ENCODE peak calls at places on chromosome 5, in five cellular contexts. N is brain pericyte; O is stimulated activated CD8-positive, alpha-beta memory T cell treated with anti-CD3 and anti-CD28 coated beads, Interleukin-7, amount 100 ng/mL, for 24 hours; V is neural crest cell; K is ELR. Q is an unnamed sample.

GRCh38 chr5:143154495-143155375 is 248.8 kb downstream of the NR3C1 start:
- DNase-seq in N (no peak), O (no peak), V (no peak), K (peak; percentile 74), Q (no peak)

GRCh38 chr5:165495829-165496380 is 1990.5 kb downstream of the MAT2B start:
- DNase-seq in N (no peak), O (no peak), V (no peak), K (no peak), Q (peak; percentile 66)

GRCh38 chr5:32506251-32506661 is 61.7 kb upstream of the ZFR start:
- DNase-seq in N (no peak), O (no peak), V (no peak), K (no peak), Q (no peak)

GRCh38 chr5:131685514-131686171 is 50.6 kb upstream of the RAPGEF6 start:
- DNase-seq in N (no peak), O (no peak), V (no peak), K (no peak), Q (no peak)

GRCh38 chr5:77871946-77872345 is 95.8 kb upstream of the TBCA start:
- DNase-seq in N (no peak), O (no peak), V (no peak), K (no peak), Q (no peak)

GRCh38 chr5:171969288-171969880 is 37.1 kb downstream of the FBXW11 start:
- DNase-seq in N (no peak), O (no peak), V (no peak), K (no peak), Q (no peak)

GRCh38 chr5:16596541-16596940 is 20.3 kb downstream of the RETREG1 start:
- DNase-seq in N (no peak), O (no peak), V (no peak), K (peak; percentile 42), Q (no peak)

GRCh38 chr5:136242611-136243010 is 49.6 kb upstream of the SMIM32 start:
- DNase-seq in N (no peak), O (no peak), V (no peak), K (no peak), Q (no peak)

GRCh38 chr5:69136296-69136695 is 30.7 kb upstream of the CCNB1 start:
- DNase-seq in N (no peak), O (no peak), V (no peak), K (no peak), Q (no peak)